ENCODE peak calls at places on chromosomes 1 and 21, in seven cellular contexts. One of them, this sample, is unnamed.

GRCh38 chr1:198443374-198444233 is 96.9 kb downstream of the ATP6V1G3 start:
- DNase-seq in GM10248: no peak
- DNase-seq in mammary epithelial cell: peak; percentile 99
- DNase-seq in CD8-positive, alpha-beta T cell: no peak
- DNase-seq in epithelial cell of esophagus: peak; percentile 99
- DNase-seq in fibroblast of lung: peak; percentile 99
- DNase-seq in HFFc6: peak; percentile 92
- DNase-seq in this sample: peak; percentile 98

GRCh38 chr1:4655674-4656532 is 1.5 kb downstream of the AJAP1 start:
- DNase-seq in GM10248: no peak
- DNase-seq in mammary epithelial cell: peak; percentile 50
- DNase-seq in CD8-positive, alpha-beta T cell: no peak
- DNase-seq in epithelial cell of esophagus: peak; percentile 51
- DNase-seq in fibroblast of lung: peak; percentile 38
- DNase-seq in HFFc6: no peak
- DNase-seq in this sample: peak; percentile 76

GRCh38 chr1:150545486-150546032 is 3.6 kb upstream of the ADAMTSL4 start:
- DNase-seq in GM10248: no peak
- DNase-seq in mammary epithelial cell: no peak
- DNase-seq in CD8-positive, alpha-beta T cell: no peak
- DNase-seq in epithelial cell of esophagus: no peak
- DNase-seq in fibroblast of lung: no peak
- DNase-seq in HFFc6: no peak
- DNase-seq in this sample: no peak

GRCh38 chr1:219155140-219155539 is 18.5 kb upstream of the LYPLAL1 start:
- DNase-seq in GM10248: no peak
- DNase-seq in mammary epithelial cell: no peak
- DNase-seq in CD8-positive, alpha-beta T cell: no peak
- DNase-seq in epithelial cell of esophagus: no peak
- DNase-seq in fibroblast of lung: peak; percentile 36
- DNase-seq in HFFc6: no peak
- DNase-seq in this sample: no peak

GRCh38 chr1:164841723-164842465 is 282.9 kb downstream of the PBX1 start:
- DNase-seq in GM10248: no peak
- DNase-seq in mammary epithelial cell: no peak
- DNase-seq in CD8-positive, alpha-beta T cell: no peak
- DNase-seq in epithelial cell of esophagus: no peak
- DNase-seq in fibroblast of lung: no peak
- DNase-seq in HFFc6: no peak
- DNase-seq in this sample: no peak

GRCh38 chr1:53442297-53442696 is 16.9 kb upstream of the DMRTB1 start:
- DNase-seq in GM10248: no peak
- DNase-seq in mammary epithelial cell: peak; percentile 17
- DNase-seq in CD8-positive, alpha-beta T cell: no peak
- DNase-seq in epithelial cell of esophagus: peak; percentile 32
- DNase-seq in fibroblast of lung: peak; percentile 54
- DNase-seq in HFFc6: peak; percentile 23
- DNase-seq in this sample: no peak

GRCh38 chr1:41809716-41810115 is 109.0 kb downstream of the HIVEP3 start:
- DNase-seq in GM10248: no peak
- DNase-seq in mammary epithelial cell: no peak
- DNase-seq in CD8-positive, alpha-beta T cell: no peak
- DNase-seq in epithelial cell of esophagus: no peak
- DNase-seq in fibroblast of lung: no peak
- DNase-seq in HFFc6: no peak
- DNase-seq in this sample: no peak

GRCh38 chr1:20187813-20188454 is 1.6 kb upstream of the PLA2G2C start:
- DNase-seq in GM10248: no peak
- DNase-seq in mammary epithelial cell: no peak
- DNase-seq in CD8-positive, alpha-beta T cell: no peak
- DNase-seq in epithelial cell of esophagus: no peak
- DNase-seq in fibroblast of lung: no peak
- DNase-seq in HFFc6: no peak
- DNase-seq in this sample: no peak

GRCh38 chr1:46622341-46622740 is 5.7 kb upstream of the MOB3C start:
- DNase-seq in GM10248: no peak
- DNase-seq in mammary epithelial cell: peak; percentile 40
- DNase-seq in CD8-positive, alpha-beta T cell: no peak
- DNase-seq in epithelial cell of esophagus: peak; percentile 64
- DNase-seq in fibroblast of lung: no peak
- DNase-seq in HFFc6: peak; percentile 75
- DNase-seq in this sample: no peak
- TF ChIP-seq CTCF in GM10248: peak; percentile 32
- TF ChIP-seq CTCF in mammary epithelial cell: peak; percentile 71
- TF ChIP-seq CTCF in CD8-positive, alpha-beta T cell: no peak
- TF ChIP-seq CTCF in epithelial cell of esophagus: peak; percentile 67
- TF ChIP-seq CTCF in fibroblast of lung: peak; percentile 65
- TF ChIP-seq CTCF in HFFc6: peak; percentile 79
- TF ChIP-seq CTCF in this sample: peak; percentile 78

DNA sequence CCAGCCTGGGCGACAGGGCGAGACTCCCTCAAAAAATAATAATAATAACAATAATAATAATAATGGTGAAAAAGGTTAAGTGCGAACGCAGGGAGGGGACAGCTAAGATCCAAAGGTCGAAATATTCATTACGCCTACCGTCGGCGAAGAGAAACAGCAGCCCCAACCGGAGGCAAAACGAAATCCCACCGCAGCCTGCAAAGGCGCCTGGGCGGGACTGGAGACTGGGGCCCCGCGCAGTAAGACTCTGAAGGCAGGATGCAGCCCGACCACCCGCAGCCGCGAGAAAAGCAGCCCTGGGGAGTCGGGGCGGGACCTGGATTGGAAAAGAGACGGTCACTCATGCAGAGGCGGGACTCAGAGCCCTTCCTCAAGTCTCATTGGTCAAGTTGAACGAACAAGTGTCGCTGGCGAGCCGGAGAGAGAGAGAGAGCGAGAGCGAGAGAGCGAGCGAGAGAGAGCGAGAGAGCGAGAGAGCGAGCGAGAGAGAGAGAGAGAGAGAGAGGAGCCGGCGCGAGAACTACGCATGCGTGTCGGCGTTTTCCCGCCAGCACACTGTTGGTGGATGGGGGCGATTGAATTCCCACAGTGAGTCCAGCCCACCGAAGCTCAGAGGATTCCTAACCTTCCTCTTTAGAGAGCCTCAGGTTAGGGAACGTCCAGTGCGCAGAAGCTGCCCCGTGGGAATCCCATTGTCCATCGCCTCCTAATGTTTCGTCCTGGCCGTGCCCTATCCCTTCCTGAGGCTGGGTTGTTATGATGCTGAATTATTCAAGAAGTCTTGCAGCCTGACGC is 10.7 kb downstream of the ENTREP3 start:
- DNase-seq in GM10248: peak; percentile 94
- DNase-seq in mammary epithelial cell: peak; percentile 99
- DNase-seq in CD8-positive, alpha-beta T cell: peak; percentile 94
- DNase-seq in epithelial cell of esophagus: peak; percentile 98
- DNase-seq in fibroblast of lung: peak; percentile 100
- DNase-seq in HFFc6: peak; percentile 100
- DNase-seq in this sample: peak; percentile 98
- TF ChIP-seq CTCF in GM10248: peak; percentile 51
- TF ChIP-seq CTCF in mammary epithelial cell: peak; percentile 24
- TF ChIP-seq CTCF in CD8-positive, alpha-beta T cell: peak; percentile 62
- TF ChIP-seq CTCF in epithelial cell of esophagus: no peak
- TF ChIP-seq CTCF in fibroblast of lung: no peak
- TF ChIP-seq CTCF in HFFc6: peak; percentile 36
- TF ChIP-seq CTCF in this sample: peak; percentile 47

GRCh38 chr1:31934706-31935629 is 3.2 kb downstream of the PTP4A2 start:
- DNase-seq in GM10248: no peak
- DNase-seq in mammary epithelial cell: peak; percentile 69
- DNase-seq in CD8-positive, alpha-beta T cell: peak; percentile 37
- DNase-seq in epithelial cell of esophagus: peak; percentile 68
- DNase-seq in fibroblast of lung: peak; percentile 67
- DNase-seq in HFFc6: peak; percentile 57
- DNase-seq in this sample: no peak
- TF ChIP-seq CTCF in GM10248: no peak
- TF ChIP-seq CTCF in mammary epithelial cell: no peak
- TF ChIP-seq CTCF in CD8-positive, alpha-beta T cell: no peak
- TF ChIP-seq CTCF in epithelial cell of esophagus: peak; percentile 2
- TF ChIP-seq CTCF in fibroblast of lung: no peak
- TF ChIP-seq CTCF in HFFc6: no peak
- TF ChIP-seq CTCF in this sample: no peak

DNA sequence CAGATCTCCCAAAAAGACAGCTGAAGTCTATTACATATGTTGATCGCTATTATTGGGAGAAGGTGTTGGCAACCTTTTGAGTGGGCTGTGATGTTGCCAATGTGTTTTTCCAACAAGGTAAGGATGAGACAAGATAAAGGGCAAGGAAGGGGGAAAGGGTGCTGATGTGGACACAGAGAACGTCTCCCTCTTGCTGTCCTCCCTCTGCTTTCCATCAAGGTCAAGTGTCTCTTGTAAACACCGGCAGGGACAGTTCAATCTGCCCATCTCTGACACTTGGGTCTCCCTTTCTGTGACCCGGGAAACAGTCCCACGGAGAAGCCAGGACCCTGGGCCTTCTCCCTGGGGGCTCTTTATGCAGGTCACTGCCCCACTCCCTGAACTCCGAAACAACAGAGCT is 254.4 kb downstream of the LTN1 start:
- DNase-seq in GM10248: no peak
- DNase-seq in mammary epithelial cell: no peak
- DNase-seq in CD8-positive, alpha-beta T cell: no peak
- DNase-seq in epithelial cell of esophagus: no peak
- DNase-seq in fibroblast of lung: no peak
- DNase-seq in HFFc6: no peak
- DNase-seq in this sample: no peak
- TF ChIP-seq CTCF in GM10248: no peak
- TF ChIP-seq CTCF in mammary epithelial cell: no peak
- TF ChIP-seq CTCF in CD8-positive, alpha-beta T cell: no peak
- TF ChIP-seq CTCF in epithelial cell of esophagus: no peak
- TF ChIP-seq CTCF in fibroblast of lung: no peak
- TF ChIP-seq CTCF in HFFc6: no peak
- TF ChIP-seq CTCF in this sample: no peak

DNA sequence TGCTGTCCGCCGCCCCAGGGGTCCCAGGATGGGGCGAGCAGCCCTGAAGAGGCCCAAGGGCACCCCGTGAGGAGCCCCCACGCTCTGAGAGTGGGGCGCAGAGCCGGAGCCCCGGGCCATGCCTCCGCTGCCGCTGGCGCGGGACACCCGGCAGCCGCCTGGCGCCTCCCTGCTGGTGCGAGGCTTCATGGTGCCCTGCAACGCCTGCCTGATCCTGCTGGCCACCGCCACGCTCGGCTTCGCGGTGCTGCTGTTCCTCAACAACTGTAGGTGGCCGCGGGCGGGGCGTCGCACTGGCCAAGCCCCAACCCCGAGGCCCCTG is 14.5 kb downstream of the AGRN start:
- DNase-seq in GM10248: no peak
- DNase-seq in mammary epithelial cell: no peak
- DNase-seq in CD8-positive, alpha-beta T cell: no peak
- DNase-seq in epithelial cell of esophagus: no peak
- DNase-seq in fibroblast of lung: no peak
- DNase-seq in HFFc6: no peak
- DNase-seq in this sample: no peak
- TF ChIP-seq CTCF in GM10248: no peak
- TF ChIP-seq CTCF in mammary epithelial cell: no peak
- TF ChIP-seq CTCF in CD8-positive, alpha-beta T cell: no peak
- TF ChIP-seq CTCF in epithelial cell of esophagus: no peak
- TF ChIP-seq CTCF in fibroblast of lung: no peak
- TF ChIP-seq CTCF in HFFc6: no peak
- TF ChIP-seq CTCF in this sample: no peak

This sample was measured in foreskin keratinocyte.